ENCODE peak calls at places on chromosomes 2 and 18, in nine cellular contexts. E is heart left ventricle; K is hepatocyte; J is astrocyte; W is suprapubic skin; N is gastrocnemius medialis; O is tibial artery; L is stomach; V is CD4-positive, alpha-beta memory T cell. X is an unnamed sample.

GRCh38 chr2:203559640-203560039 is 24.5 kb upstream of the RAPH1 start:
- DNase-seq in N (no peak), W (no peak), V (no peak), L (no peak), E (no peak), J (no peak), O (no peak), K (no peak), X (no peak)

GRCh38 chr18:58176915-58177717 is 133.1 kb downstream of the NEDD4L start:
- DNase-seq in L (no peak), K (peak; percentile 60), O (no peak), V (no peak), J (peak; percentile 91), W (peak; percentile 55), N (no peak), E (no peak), X (no peak)

GRCh38 chr2:28627722-28628480 is 123.7 kb upstream of the PPP1CB start:
- DNase-seq in V (no peak), K (no peak), N (peak; percentile 88), J (peak; percentile 88), O (no peak), L (no peak), E (peak; percentile 70), W (no peak), X (no peak)

GRCh38 chr2:195304310-195304709 is 352.7 kb upstream of the SLC39A10 start:
- DNase-seq in W (no peak), J (no peak), V (no peak), E (no peak), N (no peak), O (no peak), K (peak; percentile 7), L (no peak), X (no peak)

GRCh38 chr2:108616731-108617161 is 82.5 kb downstream of the LIMS1 start:
- DNase-seq in N (no peak), O (no peak), J (peak; percentile 73), W (no peak), L (peak; percentile 79), E (no peak), K (no peak), V (no peak), X (no peak)

GRCh38 chr2:108619916-108620620 is 85.8 kb downstream of the LIMS1 start:
- DNase-seq in K (no peak), J (no peak), W (no peak), L (no peak), E (no peak), O (no peak), N (no peak), V (no peak), X (no peak)

GRCh38 chr18:50656396-50656795 is 96.5 kb downstream of the MAPK4 start:
- DNase-seq in E (no peak), L (no peak), K (no peak), W (no peak), O (no peak), V (no peak), J (no peak), N (peak; percentile 60), X (no peak)

GRCh38 chr2:39503277-39503676 is 66.2 kb upstream of the MAP4K3 start:
- DNase-seq in J (no peak), L (no peak), E (no peak), N (no peak), O (no peak), V (no peak), W (no peak), K (no peak), X (no peak)

GRCh38 chr2:179553382-179553781 is 288.8 kb upstream of the SESTD1 start:
- DNase-seq in O (no peak), J (no peak), K (no peak), L (no peak), V (no peak), E (no peak), W (no peak), N (no peak), X (no peak)

GRCh38 chr2:240140920-240141319 is 462 bp upstream of the OTOS start:
- DNase-seq in K (no peak), J (no peak), O (no peak), W (no peak), L (no peak), E (no peak), V (no peak), N (peak; percentile 5), X (no peak)

GRCh38 chr18:57743008-57743407 is 60.1 kb downstream of the ATP8B1 start:
- DNase-seq in K (no peak), L (no peak), J (peak; percentile 93), W (no peak), E (no peak), V (no peak), O (no peak), N (no peak), X (no peak)

GRCh38 chr2:197498937-197499593 is 575 bp downstream of the HSPD1 start:
- DNase-seq in K (peak; percentile 84), J (peak; percentile 35), E (peak; percentile 71), W (peak; percentile 82), O (peak; percentile 58), N (peak; percentile 65), V (peak; percentile 46), L (peak; percentile 75), X (peak; percentile 84)

GRCh38 chr2:32562906-32563305 is 64.9 kb upstream of the TTC27 start:
- DNase-seq in E (no peak), K (no peak), V (no peak), L (no peak), W (no peak), O (no peak), J (no peak), N (no peak), X (no peak)

GRCh38 chr2:128440666-128441340 is 122.1 kb upstream of the HS6ST1 start:
- DNase-seq in O (peak; percentile 22), E (no peak), V (no peak), K (no peak), L (no peak), W (peak; percentile 72), N (no peak), J (no peak), X (no peak)

DNA sequence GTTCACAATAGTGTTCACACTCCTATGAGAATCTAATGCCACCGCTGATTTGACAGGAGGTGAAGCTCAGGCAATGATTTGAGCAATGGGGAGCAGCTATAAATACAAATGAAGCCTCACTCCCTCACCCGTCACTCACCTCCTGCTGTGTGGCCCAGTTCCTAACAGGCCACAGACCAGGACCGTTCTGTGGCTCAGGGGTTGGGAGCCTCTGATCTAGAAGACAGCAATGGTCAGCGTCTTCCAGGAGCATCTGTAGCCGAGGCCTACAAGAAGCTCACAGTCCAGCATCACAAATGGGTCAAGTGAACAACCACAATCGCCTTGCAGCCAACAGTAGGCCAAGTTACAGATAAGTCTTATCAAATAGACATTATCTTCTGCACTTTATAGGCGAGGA is 110.0 kb upstream of the SLC66A3 start:
- DNase-seq in J (no peak), K (no peak), E (no peak), N (no peak), V (no peak), O (no peak), W (no peak), L (no peak), X (no peak)
- H3K4me3 ChIP-seq in J (no peak overlapping the region), K (no peak overlapping the region), E (no peak overlapping the region), N (no peak overlapping the region), V (no peak overlapping the region), O (no peak overlapping the region), W (no peak overlapping the region), L (no peak overlapping the region), X (no peak overlapping the region)

GRCh38 chr2:42922293-42922692 is 129.9 kb upstream of the HAAO start:
- DNase-seq in W (no peak), V (no peak), N (no peak), E (no peak), O (no peak), K (no peak), L (no peak), J (no peak), X (no peak)

GRCh38 chr2:42921721-42922120 is 129.3 kb upstream of the HAAO start:
- DNase-seq in J (no peak), W (no peak), L (no peak), K (no peak), N (no peak), E (no peak), V (no peak), O (no peak), X (no peak)

GRCh38 chr2:42923632-42924425 is 131.4 kb upstream of the HAAO start:
- DNase-seq in O (no peak), V (no peak), L (no peak), J (peak; percentile 37), W (no peak), E (no peak), N (no peak), K (no peak), X (no peak)

GRCh38 chr2:42924436-42924897 is 132.1 kb upstream of the HAAO start:
- DNase-seq in K (no peak), W (no peak), J (no peak), V (no peak), O (no peak), L (no peak), E (no peak), N (no peak), X (no peak)

DNA sequence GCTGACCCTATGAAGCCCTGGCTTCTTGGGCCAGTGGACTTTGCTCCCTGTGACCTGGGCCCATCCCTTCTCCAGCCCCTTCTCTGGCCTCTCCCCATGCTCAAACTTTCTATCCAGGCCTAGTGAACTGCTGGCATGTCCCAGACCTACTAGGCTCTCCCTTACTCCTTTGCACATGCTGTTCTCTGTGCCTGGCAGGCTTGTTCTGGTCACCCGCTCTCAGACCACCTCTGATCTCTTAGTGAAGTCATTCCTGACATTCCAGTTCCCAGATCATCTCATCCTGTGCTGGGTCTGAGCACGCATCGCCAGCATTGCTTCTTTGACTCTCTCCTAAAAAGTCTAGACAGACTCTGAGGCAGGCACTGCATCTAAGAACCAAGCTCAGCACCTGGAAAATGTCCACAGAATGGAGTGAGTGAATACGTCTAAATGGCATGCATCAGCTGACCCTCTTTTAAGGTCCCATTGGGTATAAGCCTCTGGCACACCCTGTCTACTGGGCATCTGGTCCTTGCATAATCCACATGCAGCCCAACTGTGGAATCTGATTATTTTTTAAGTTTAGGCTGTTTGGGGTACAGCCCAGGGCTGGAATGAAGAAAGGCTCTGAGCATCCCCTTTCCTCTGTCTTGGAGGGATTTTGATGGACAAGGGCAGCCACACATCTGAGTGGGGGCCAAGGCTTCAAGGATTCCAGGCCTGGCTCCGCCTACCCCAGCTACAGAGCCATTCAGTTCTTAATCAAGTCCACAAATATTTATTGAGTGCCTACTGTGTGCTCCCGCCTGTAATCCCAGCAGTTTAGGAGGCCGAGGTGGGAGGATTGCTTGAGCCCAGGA is 130.6 kb upstream of the HAAO start:
- DNase-seq in V (no peak), J (peak; percentile 92), N (peak; percentile 67), O (peak; percentile 84), E (no peak), W (no peak), L (no peak), K (peak; percentile 71), X (no peak)
- H3K4me1 ChIP-seq in V (no peaks in the 10 kb centered on the region), J (peaks cover 39% of the 10 kb centered on the region), N (peaks cover 56% of the 10 kb centered on the region), O (peaks cover 15% of the 10 kb centered on the region), E (peaks cover 70% of the 10 kb centered on the region), W (peaks cover 80% of the 10 kb centered on the region), L (peaks cover 68% of the 10 kb centered on the region), K (peaks cover 65% of the 10 kb centered on the region), X (peaks cover 55% of the 10 kb centered on the region)

GRCh38 chr18:29083545-29083944 is 906.6 kb upstream of the CDH2 start:
- DNase-seq in E (no peak), J (no peak), K (no peak), O (peak; percentile 20), L (no peak), V (no peak), N (no peak), W (no peak), X (no peak)
- H3K4me3 ChIP-seq in E (no peak overlapping the region), J (no peak overlapping the region), K (no peak overlapping the region), O (no peak overlapping the region), L (no peak overlapping the region), V (no peak overlapping the region), N (no peak overlapping the region), W (no peak overlapping the region), X (no peak overlapping the region)

GRCh38 chr2:241680827-241681599 is 5.6 kb downstream of the DTYMK start:
- DNase-seq in K (peak; percentile 61), N (peak; percentile 74), L (no peak), E (no peak), O (peak; percentile 53), J (peak; percentile 98), W (no peak), V (no peak), X (no peak)
- H3K4me1 ChIP-seq in K (no peaks in the 10 kb centered on the region), N (peaks cover 9% of the 10 kb centered on the region), L (peaks cover 19% of the 10 kb centered on the region), E (peaks cover 11% of the 10 kb centered on the region), O (no peaks in the 10 kb centered on the region), J (peaks cover 26% of the 10 kb centered on the region), W (peaks cover 7% of the 10 kb centered on the region), V (peaks cover 6% of the 10 kb centered on the region), X (peaks cover 5% of the 10 kb centered on the region)

X was measured in right lobe of liver.